ENCODE peak calls at places on chromosomes 5 and 9, in five cellular contexts. I, R, H, V and F are unnamed samples.

GRCh38 chr9:123645126-123645525 is 284.8 kb downstream of the DENND1A start:
- DNase-seq in V (no peak), R (no peak), I (no peak), H (no peak), F (no peak)

GRCh38 chr5:1751864-1752822 is 47.5 kb downstream of the MRPL36 start:
- DNase-seq in H (no peak), V (no peak), R (no peak), I (no peak), F (no peak)

GRCh38 chr5:177440211-177440989 is 6.2 kb upstream of the PRR7 start:
- DNase-seq in H (no peak), R (no peak), V (no peak), I (no peak), F (no peak)

GRCh38 chr9:77589046-77589795 is 58.9 kb downstream of the GNA14 start:
- DNase-seq in V (no peak), R (no peak), H (peak), I (peak), F (peak)

GRCh38 chr5:5799229-5799628 is 376.8 kb downstream of the ICE1 start:
- DNase-seq in I (no peak), H (no peak), V (no peak), R (no peak), F (no peak)

GRCh38 chr5:74130141-74130897 is 504.3 kb downstream of the ARHGEF28 start:
- DNase-seq in I (no peak), H (no peak), V (no peak), R (no peak), F (no peak)

GRCh38 chr9:117860849-117861248 is 156.6 kb downstream of the TLR4 start:
- DNase-seq in R (no peak), I (no peak), H (no peak), V (no peak), F (no peak)

GRCh38 chr9:126777733-126778132 is 27.1 kb upstream of the ZBTB43 start:
- DNase-seq in I (peak), H (no peak), V (peak), R (no peak), F (peak)

GRCh38 chr5:171116711-171117110 is 192.3 kb upstream of the TLX3 start:
- DNase-seq in H (no peak), I (no peak), V (no peak), R (no peak), F (no peak)

GRCh38 chr5:173693670-173694069 is 77.2 kb upstream of the BOD1 start:
- DNase-seq in H (no peak), V (no peak), R (no peak), I (no peak), F (no peak)

GRCh38 chr9:136882109-136882946 is 4.0 kb upstream of the TRAF2 start:
- DNase-seq in V (no peak), I (peak), H (peak), R (peak), F (peak)

GRCh38 chr5:69046375-69046957 is 47.3 kb upstream of the SLC30A5 start:
- DNase-seq in I (no peak), H (no peak), R (no peak), V (no peak), F (no peak)

GRCh38 chr9:849431-849830 is 7.9 kb downstream of the DMRT1 start:
- DNase-seq in V (no peak), R (no peak), I (no peak), H (no peak), F (no peak)

GRCh38 chr9:126461029-126461428 is 134.4 kb downstream of the MVB12B start:
- DNase-seq in V (peak), R (no peak), H (no peak), I (no peak), F (no peak)

GRCh38 chr9:128127568-128127989 is at the start of gene PTGES2:
- DNase-seq in V (peak), R (peak), H (peak), I (peak), F (peak)

GRCh38 chr9:122209451-122209850 is 19.3 kb downstream of the LHX6 start:
- DNase-seq in I (no peak), V (no peak), R (no peak), H (no peak), F (no peak)

GRCh38 chr5:67014957-67015400 is 181.6 kb downstream of the CD180 start:
- DNase-seq in I (peak), H (no peak), R (no peak), V (no peak), F (peak)

GRCh38 chr5:160434022-160434531 is 12.4 kb downstream of the PTTG1 start:
- DNase-seq in V (peak), H (no peak), I (no peak), R (peak), F (peak)

GRCh38 chr9:98879094-98879957 is 64.4 kb upstream of the COL15A1 start:
- DNase-seq in V (no peak), R (no peak), H (no peak), I (no peak), F (no peak)

GRCh38 chr5:77355751-77356150 is 136.4 kb downstream of the WDR41 start:
- DNase-seq in R (no peak), H (no peak), I (no peak), V (no peak), F (no peak)

GRCh38 chr5:180291943-180292831 is at the start of gene MAPK9:
- DNase-seq in I (peak), V (peak), H (peak), R (peak), F (peak)

GRCh38 chr5:33523208-33523771 is 82.5 kb downstream of the TARS1 start:
- DNase-seq in R (no peak), I (peak), H (no peak), V (no peak), F (peak)

GRCh38 chr5:5183933-5184332 is 43.8 kb downstream of the ADAMTS16 start:
- DNase-seq in V (peak), R (no peak), I (no peak), H (no peak), F (no peak)

GRCh38 chr5:95718203-95718602 is 12.9 kb upstream of the RHOBTB3 start:
- DNase-seq in R (no peak), I (no peak), H (no peak), V (no peak), F (peak)

GRCh38 chr5:119022017-119022745 is 33.8 kb upstream of the DTWD2 start:
- DNase-seq in R (peak), H (no peak), I (peak), V (peak), F (peak)

GRCh38 chr5:118366429-118366828 is 621.9 kb downstream of the DTWD2 start:
- DNase-seq in R (no peak), V (no peak), H (no peak), I (no peak), F (no peak)

GRCh38 chr5:142929602-142930001 is 159.4 kb downstream of the ARHGAP26 start:
- DNase-seq in R (no peak), V (no peak), I (no peak), H (no peak), F (no peak)

GRCh38 chr9:6955251-6955921 is 197.6 kb downstream of the KDM4C start:
- DNase-seq in H (no peak), V (peak), I (no peak), R (no peak), F (no peak)

GRCh38 chr5:153959134-153959957 is 79.4 kb downstream of the FAM114A2 start:
- DNase-seq in R (no peak), I (no peak), H (peak), V (peak), F (no peak)

GRCh38 chr9:13487498-13487897 is 208.0 kb upstream of the MPDZ start:
- DNase-seq in I (no peak), H (no peak), V (no peak), R (no peak), F (no peak)

GRCh38 chr9:13491493-13492424 is 212.3 kb upstream of the MPDZ start:
- DNase-seq in I (no peak), V (peak), H (peak), R (no peak), F (peak)

GRCh38 chr9:13487936-13488335 is 208.4 kb upstream of the MPDZ start:
- DNase-seq in V (no peak), R (peak), H (no peak), I (no peak), F (peak)

GRCh38 chr9:13493697-13494096 is 214.2 kb upstream of the MPDZ start:
- DNase-seq in V (no peak), H (no peak), I (no peak), R (no peak), F (no peak)

GRCh38 chr9:13491138-13491492 is 211.6 kb upstream of the MPDZ start:
- DNase-seq in V (no peak), I (no peak), R (no peak), H (no peak), F (no peak)
- H3K27ac ChIP-seq in V (peak), I (no peak), R (no peak), H (no peak), F (no peak)

DNA sequence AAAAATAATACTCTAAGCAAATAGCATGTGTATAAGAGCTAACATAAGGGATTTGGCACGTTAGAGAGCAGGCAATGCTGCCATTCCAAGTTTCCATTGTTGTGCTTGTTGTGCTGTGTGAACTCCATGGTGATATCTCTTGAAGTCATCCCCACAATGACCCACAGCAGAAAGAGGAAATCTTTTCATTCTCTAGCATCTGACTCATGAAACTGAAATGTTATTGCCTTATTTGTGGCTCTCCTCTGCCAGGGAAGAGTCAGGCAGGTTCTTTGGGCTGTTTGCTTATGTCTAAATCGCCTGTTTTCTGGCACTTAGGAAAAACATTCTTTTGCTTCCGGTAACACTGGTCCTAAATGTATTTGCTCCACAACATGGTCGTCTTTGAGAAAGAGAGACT is 188.6 kb downstream of the CSNK1G3 start:
- DNase-seq in V (peak), R (no peak), H (peak), I (peak), F (peak)
- H2AFZ ChIP-seq in V (peak), R (no peak), H (no peak), I (peak), F (peak)

DNA sequence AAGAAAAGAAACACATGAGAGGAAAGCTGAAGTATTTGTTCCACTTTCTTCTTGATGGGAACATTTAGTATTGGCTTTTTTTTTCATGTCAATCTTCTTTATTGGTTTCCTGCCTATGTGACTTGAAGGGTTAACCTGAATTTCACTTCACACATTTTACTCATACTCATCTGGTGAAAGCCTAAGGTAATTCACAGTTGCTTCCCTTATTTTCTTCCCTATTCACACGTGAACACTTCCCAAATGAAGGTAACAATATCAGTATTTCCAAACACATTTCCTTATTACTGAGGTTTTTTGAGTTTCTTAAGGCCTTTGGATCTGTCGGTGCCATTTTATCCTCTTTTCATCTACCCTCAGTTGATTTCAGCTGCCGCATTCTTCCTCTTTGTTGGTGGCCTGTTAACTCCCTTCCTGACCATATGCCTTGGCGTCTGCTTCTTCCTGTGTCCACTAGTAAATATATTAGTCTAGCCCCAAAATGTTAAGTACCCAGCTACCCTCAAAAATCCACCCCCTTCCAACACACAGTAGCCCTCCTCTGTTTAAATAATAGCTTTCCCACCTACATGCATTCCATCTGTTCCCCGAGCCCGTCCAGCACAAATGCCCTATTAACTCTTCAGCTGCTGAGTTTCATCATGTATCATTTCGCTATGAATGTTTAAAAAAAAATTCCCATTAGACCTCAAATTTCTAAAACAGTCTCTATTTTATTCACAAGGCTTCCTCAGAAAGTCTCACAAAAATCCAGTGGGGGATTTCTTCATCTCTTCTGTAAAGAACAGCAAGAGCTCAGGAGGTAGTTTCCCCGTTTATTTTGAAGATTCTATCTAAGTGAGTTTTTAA is 97.3 kb downstream of the USP20 start:
- DNase-seq in V (peak), I (no peak), R (no peak), H (no peak), F (no peak)
- H3K27ac ChIP-seq in V (peak), I (no peak), R (no peak), H (no peak), F (no peak)

DNA sequence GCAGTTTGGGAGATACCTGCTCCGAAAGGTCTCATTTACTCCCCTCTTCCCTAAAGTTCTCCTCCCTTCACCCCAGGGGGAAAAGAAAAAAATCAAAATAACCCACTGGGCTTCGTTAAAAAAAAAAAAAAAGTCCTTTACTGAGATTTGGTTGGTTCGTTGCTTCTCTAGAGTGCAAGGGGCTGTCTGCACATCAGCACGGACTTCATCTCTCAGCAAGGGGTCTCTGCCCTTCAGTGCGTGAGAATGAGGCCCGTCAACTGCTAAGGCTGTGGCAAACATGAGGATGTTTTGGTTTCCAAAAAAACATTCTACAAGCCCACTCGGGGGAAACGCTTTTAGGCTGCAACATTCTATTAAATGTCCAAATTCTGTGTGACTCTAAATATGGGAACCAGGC is 10.0 kb downstream of the BARHL1 start:
- DNase-seq in I (no peak), H (no peak), R (no peak), V (peak), F (no peak)
- H2AFZ ChIP-seq in I (no peak), H (no peak), R (no peak), V (no peak), F (no peak)

GRCh38 chr5:124824637-124825158 is 78.3 kb upstream of the ZNF608 start:
- DNase-seq in H (peak), I (peak), V (no peak), R (no peak), F (peak)
- H3K27ac ChIP-seq in H (no peak), I (no peak), V (no peak), R (peak), F (no peak)

GRCh38 chr5:112250551-112250950 is 168.5 kb downstream of the EPB41L4A start:
- DNase-seq in H (no peak), R (no peak), V (no peak), I (no peak), F (no peak)

GRCh38 chr5:112257961-112258360 is 161.1 kb downstream of the EPB41L4A start:
- DNase-seq in V (no peak), R (no peak), I (no peak), H (no peak), F (no peak)

GRCh38 chr5:112248643-112249042 is 170.4 kb downstream of the EPB41L4A start:
- DNase-seq in I (no peak), H (no peak), R (no peak), V (no peak), F (no peak)

GRCh38 chr5:112254303-112254702 is 164.8 kb downstream of the EPB41L4A start:
- DNase-seq in R (no peak), V (no peak), H (no peak), I (no peak), F (no peak)

DNA sequence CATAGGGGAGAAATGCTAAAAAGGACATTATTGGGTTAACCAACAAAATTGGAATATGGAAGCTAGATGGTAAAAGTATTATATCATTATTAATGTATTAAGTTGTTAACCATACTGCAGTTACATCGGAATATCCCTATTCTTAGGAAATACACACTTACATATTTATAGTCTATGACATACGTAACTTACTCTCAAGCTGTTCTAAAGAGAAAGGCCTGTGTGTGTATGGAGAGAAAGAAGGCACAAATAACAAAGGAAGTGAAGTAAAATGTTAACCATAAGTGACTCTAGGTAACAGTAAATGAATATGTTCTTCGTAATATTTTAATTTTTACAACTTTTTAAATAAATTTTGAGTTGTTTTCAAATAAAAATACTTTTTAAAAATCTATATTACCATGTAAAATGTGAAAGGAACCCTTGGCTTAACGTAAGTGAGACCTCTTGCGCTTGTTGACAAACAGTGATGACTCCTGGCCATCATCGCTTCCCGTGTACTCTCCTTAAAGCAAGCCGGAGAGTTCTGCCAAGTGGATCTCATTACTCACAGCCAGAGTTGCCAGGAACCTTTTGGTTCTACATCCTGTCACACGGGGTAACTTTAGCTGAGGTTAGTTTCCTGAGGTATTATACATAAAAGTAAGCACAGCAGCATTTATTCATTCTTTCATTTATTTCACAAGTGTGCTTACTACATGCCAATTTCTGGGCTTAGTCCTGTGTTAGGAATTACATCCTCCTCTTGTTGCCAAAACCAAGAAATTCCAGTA is 165.4 kb downstream of the EPB41L4A start:
- DNase-seq in H (no peak), I (peak), R (no peak), V (peak), F (no peak)
- H2AFZ ChIP-seq in H (no peak), I (no peak), R (no peak), V (no peak), F (no peak)